ENCODE peak calls at places on chromosomes 6 and 20, in four cellular contexts. J is cardiac fibroblast, V is lung, H is AG10803. W is an unnamed sample.

GRCh38 chr6:124887872-124888580 is 74.2 kb upstream of the RNF217 start:
- DNase-seq in J (no peak), V (no peak), H (no peak), W (no peak)

GRCh38 chr20:60034231-60035110 is 76.2 kb downstream of the CDH26 start:
- DNase-seq in J (no peak), V (no peak), H (peak), W (no peak)

GRCh38 chr20:38873050-38873581 is 53.1 kb upstream of the FAM83D start:
- DNase-seq in J (no peak), V (no peak), H (no peak), W (no peak)

GRCh38 chr6:140355476-140355875 is 981.0 kb upstream of the CITED2 start:
- DNase-seq in J (no peak), V (no peak), H (no peak), W (no peak)

GRCh38 chr20:45226287-45226686 is 5.1 kb downstream of the SEMG2 start:
- DNase-seq in J (no peak), V (no peak), H (no peak), W (no peak)

GRCh38 chr6:55568779-55569439 is 10.1 kb downstream of the HMGCLL1 start:
- DNase-seq in J (no peak), V (no peak), H (no peak), W (no peak)

GRCh38 chr6:152398993-152399392 is 238.2 kb downstream of the SYNE1 start:
- DNase-seq in J (no peak), V (no peak), H (no peak), W (no peak)

GRCh38 chr20:35314460-35315198 is 22.4 kb upstream of the FAM83C start:
- DNase-seq in J (no peak), V (no peak), H (peak), W (peak)

GRCh38 chr6:101741474-101742171 is 348.1 kb downstream of the GRIK2 start:
- DNase-seq in J (no peak), V (no peak), H (no peak), W (no peak)

GRCh38 chr20:16573011-16573965 is at the start of gene KIF16B:
- DNase-seq in J (peak), V (peak), H (peak), W (peak)

GRCh38 chr6:28587746-28588075 is 62.0 kb downstream of the GPX5 start:
- DNase-seq in J (peak), V (no peak), H (no peak), W (peak)

GRCh38 chr6:166252601-166253000 is 55.6 kb downstream of the PRR18 start:
- DNase-seq in J (no peak), V (no peak), H (no peak), W (no peak)

GRCh38 chr20:62516345-62516744 is 40.5 kb upstream of the GATA5 start:
- DNase-seq in J (no peak), V (no peak), H (no peak), W (no peak)

GRCh38 chr6:116139917-116140316 is 14.0 kb upstream of the COL10A1 start:
- DNase-seq in J (no peak), V (peak), H (no peak), W (no peak)
- TF ChIP-seq CTCF in J (no peak), V (no peak), H (no peak), W (no peak)

DNA sequence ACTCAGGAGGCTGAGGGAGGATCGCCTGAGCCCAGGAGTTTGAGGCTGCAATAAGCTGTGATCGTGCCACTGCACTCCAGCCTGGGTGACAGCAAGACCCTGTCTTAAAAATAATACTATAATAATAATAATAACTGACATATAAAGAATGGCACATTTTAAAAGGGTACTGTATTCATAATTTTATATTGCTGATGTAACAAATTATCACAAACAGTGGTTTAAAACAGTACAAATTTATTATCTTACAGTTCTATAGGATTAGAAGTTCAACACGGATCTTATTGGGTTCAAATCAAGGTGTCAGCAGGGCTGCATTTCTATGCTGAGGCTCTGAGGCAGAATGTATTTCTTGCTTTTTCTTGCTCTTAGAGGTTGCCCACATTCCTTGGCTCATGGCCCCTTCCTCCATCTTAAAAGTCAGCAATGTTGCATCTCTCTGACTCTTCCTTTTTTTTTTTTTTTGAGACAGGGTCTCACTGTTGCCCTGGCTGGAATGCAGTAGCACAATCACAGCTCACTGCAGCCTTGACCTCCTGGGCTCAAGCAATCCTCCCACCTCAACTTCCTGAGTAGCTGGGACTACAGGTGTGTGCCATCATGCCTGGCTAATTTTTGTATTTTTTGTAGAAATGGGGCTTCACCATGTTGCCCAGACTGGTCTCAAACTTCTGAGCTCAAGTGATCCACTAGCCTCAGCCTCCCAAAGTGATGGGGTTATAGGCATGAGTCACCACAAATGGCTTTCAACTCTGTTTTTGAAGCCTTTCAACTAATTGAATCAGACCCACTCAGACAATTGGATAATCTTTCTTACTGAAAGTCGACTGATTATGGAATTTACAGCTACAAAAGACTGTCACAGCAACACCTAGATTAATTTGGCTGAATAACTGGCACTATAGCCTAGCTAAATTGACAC is 22.8 kb upstream of the SRSF3 start:
- DNase-seq in J (no peak), V (no peak), H (no peak), W (no peak)
- TF ChIP-seq CTCF in J (no peak), V (no peak), H (no peak), W (no peak)

GRCh38 chr20:32606790-32607189 is 21.7 kb upstream of the NOL4L start:
- DNase-seq in J (no peak), V (no peak), H (no peak), W (no peak)
- TF ChIP-seq CTCF in J (no peak), V (no peak), H (no peak), W (no peak)

GRCh38 chr6:156616495-156616894 is 160.7 kb upstream of the ARID1B start:
- DNase-seq in J (no peak), V (no peak), H (no peak), W (no peak)

GRCh38 chr6:156613996-156614395 is 163.2 kb upstream of the ARID1B start:
- DNase-seq in J (no peak), V (no peak), H (no peak), W (no peak)

GRCh38 chr6:156617376-156617775 is 159.8 kb upstream of the ARID1B start:
- DNase-seq in J (peak), V (peak), H (peak), W (no peak)

GRCh38 chr6:156622185-156622584 is 155.0 kb upstream of the ARID1B start:
- DNase-seq in J (no peak), V (no peak), H (no peak), W (no peak)

DNA sequence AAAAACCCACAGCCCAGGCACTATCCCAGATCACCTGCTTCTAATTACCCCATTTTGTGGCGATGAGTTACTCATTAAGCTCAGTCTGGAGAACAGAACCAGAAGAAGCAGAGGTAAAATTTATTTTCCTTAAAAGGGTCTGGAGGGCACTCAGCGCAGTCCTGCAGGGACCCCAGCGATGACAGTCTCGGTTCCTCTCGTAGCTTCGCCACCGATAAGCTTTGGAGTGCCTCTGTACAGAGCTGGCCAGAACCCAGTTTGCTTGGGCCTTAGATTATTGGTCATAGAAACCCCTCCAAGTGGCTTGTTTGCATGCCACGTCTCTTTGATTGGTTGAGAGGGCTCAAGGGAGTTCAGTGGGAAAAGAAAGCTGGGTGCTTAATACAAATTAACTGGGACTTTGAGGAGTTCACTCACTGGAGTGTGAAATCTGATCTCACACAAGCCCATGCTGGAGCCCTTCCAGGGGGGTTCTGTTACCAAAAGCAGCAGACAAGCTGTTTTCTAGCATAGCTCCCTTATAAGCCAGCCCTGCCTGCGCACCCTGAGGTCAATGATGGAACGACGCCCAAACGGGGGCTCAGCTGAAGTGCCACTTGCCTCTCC is 158.5 kb upstream of the ARID1B start:
- DNase-seq in J (no peak), V (peak), H (no peak), W (no peak)
- TF ChIP-seq CTCF in J (no peak), V (no peak), H (no peak), W (no peak)

GRCh38 chr6:107657755-107658461 is 166.2 kb downstream of the SCML4 start:
- DNase-seq in J (peak), V (peak), H (no peak), W (peak)
- TF ChIP-seq CTCF in J (peak), V (no peak), H (no peak), W (no peak)

GRCh38 chr6:26087284-26088115 is at the start of gene HFE:
- DNase-seq in J (peak), V (peak), H (peak), W (peak)
- TF ChIP-seq CTCF in J (no peak), V (no peak), H (peak), W (no peak)

DNA sequence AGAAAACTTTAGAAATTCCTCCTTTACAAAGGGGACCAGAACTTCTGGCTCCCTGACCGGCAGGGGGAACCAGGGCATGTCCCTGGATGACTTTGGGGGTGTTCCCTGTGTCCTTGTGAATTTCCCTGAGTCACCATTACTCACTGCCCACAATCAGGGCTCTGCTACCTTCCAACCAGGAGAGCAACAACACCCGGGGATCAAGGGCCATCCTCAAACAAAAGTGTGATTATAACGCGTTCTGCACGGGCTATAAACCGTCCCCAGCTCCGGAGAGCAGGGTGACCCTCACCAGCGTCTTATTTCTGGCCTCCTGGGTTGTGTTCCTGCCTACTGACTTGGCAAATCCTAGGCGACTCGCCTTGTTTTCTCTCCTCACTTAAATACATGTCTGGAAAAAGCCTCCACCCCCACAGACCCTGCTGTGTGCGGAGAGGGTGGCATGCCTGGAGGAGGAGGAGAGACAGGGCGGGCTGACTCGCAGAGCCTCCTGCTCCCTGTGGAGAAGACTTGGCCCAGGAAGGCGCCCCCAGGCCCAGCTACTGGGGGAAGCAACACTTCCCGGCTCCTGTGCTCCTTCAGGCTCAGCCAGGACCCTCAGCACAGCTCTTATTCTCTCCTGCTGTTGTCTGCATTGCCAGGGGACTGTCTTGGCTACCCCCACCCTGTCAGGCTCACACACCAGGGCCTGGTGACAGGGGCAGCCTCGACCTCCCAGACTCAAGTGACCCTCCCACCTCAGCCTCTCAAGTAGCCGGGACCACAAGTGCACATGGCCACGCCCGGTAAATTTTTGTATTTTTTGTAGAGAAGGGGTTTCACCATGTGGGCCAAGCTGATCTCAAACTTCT is 54.1 kb downstream of the FGD2 start:
- DNase-seq in J (peak), V (peak), H (peak), W (peak)
- TF ChIP-seq CTCF in J (peak), V (no peak), H (peak), W (peak)

GRCh38 chr20:25079171-25079570 is 2.8 kb downstream of the VSX1 start:
- DNase-seq in J (no peak), V (no peak), H (no peak), W (no peak)

GRCh38 chr20:25078662-25079061 is 3.3 kb downstream of the VSX1 start:
- DNase-seq in J (no peak), V (no peak), H (no peak), W (no peak)

GRCh38 chr20:25077610-25078169 is 4.3 kb downstream of the VSX1 start:
- DNase-seq in J (peak), V (no peak), H (peak), W (peak)

GRCh38 chr20:25076201-25076600 is 5.7 kb downstream of the VSX1 start:
- DNase-seq in J (no peak), V (no peak), H (no peak), W (no peak)

GRCh38 chr20:25076731-25077609 is 5.0 kb downstream of the VSX1 start:
- DNase-seq in J (peak), V (no peak), H (peak), W (peak)
- TF ChIP-seq CTCF in J (peak), V (no peak), H (peak), W (peak)

W was measured in fibroblast of mammary gland.